ENCODE peak calls at places on chromosomes 5 and 9, in six cellular contexts. One of them, this sample, is unnamed.

GRCh38 chr5:159581502-159582249 is 251.4 kb upstream of the IL12B start:
- DNase-seq in activated CD8-positive, alpha-beta memory T cell treated with anti-CD3 and anti-CD28 coated beads for 1 hour: no peak
- DNase-seq in AG09319: peak; percentile 60
- DNase-seq in NCI-H82: peak; percentile 36
- DNase-seq in Peyer's patch: no peak
- DNase-seq in mesenchymal stem cell: peak; percentile 34
- DNase-seq in this sample: no peak

GRCh38 chr5:169697976-169698375 is 60.9 kb downstream of the DOCK2 start:
- DNase-seq in activated CD8-positive, alpha-beta memory T cell treated with anti-CD3 and anti-CD28 coated beads for 1 hour: no peak
- DNase-seq in NCI-H82: no peak
- DNase-seq in Peyer's patch: no peak
- DNase-seq in mesenchymal stem cell: no peak
- DNase-seq in AG09319: no peak
- DNase-seq in this sample: no peak

GRCh38 chr9:16202913-16203734 is 650.3 kb downstream of the CCDC171 start:
- DNase-seq in NCI-H82: no peak
- DNase-seq in mesenchymal stem cell: peak; percentile 88
- DNase-seq in activated CD8-positive, alpha-beta memory T cell treated with anti-CD3 and anti-CD28 coated beads for 1 hour: no peak
- DNase-seq in AG09319: peak; percentile 50
- DNase-seq in Peyer's patch: no peak
- DNase-seq in this sample: no peak

GRCh38 chr5:56670916-56671315 is 144.4 kb upstream of the MAP3K1 start:
- DNase-seq in mesenchymal stem cell: peak; percentile 42
- DNase-seq in NCI-H82: no peak
- DNase-seq in AG09319: no peak
- DNase-seq in activated CD8-positive, alpha-beta memory T cell treated with anti-CD3 and anti-CD28 coated beads for 1 hour: no peak
- DNase-seq in Peyer's patch: no peak
- DNase-seq in this sample: no peak

GRCh38 chr5:45643051-45643450 is 53.1 kb downstream of the HCN1 start:
- DNase-seq in activated CD8-positive, alpha-beta memory T cell treated with anti-CD3 and anti-CD28 coated beads for 1 hour: no peak
- DNase-seq in NCI-H82: peak; percentile 14
- DNase-seq in AG09319: no peak
- DNase-seq in Peyer's patch: no peak
- DNase-seq in mesenchymal stem cell: no peak
- DNase-seq in this sample: no peak

GRCh38 chr9:90970603-90971002 is 169.0 kb downstream of the SYK start:
- DNase-seq in mesenchymal stem cell: no peak
- DNase-seq in activated CD8-positive, alpha-beta memory T cell treated with anti-CD3 and anti-CD28 coated beads for 1 hour: no peak
- DNase-seq in Peyer's patch: no peak
- DNase-seq in NCI-H82: peak; percentile 7
- DNase-seq in AG09319: no peak
- DNase-seq in this sample: no peak

GRCh38 chr9:97848582-97849237 is 4.3 kb upstream of the FOXE1 start:
- DNase-seq in Peyer's patch: no peak
- DNase-seq in activated CD8-positive, alpha-beta memory T cell treated with anti-CD3 and anti-CD28 coated beads for 1 hour: no peak
- DNase-seq in NCI-H82: no peak
- DNase-seq in mesenchymal stem cell: no peak
- DNase-seq in AG09319: no peak
- DNase-seq in this sample: no peak

GRCh38 chr9:109378316-109378715 is 57.5 kb upstream of the EPB41L4B start:
- DNase-seq in mesenchymal stem cell: no peak
- DNase-seq in NCI-H82: no peak
- DNase-seq in AG09319: no peak
- DNase-seq in Peyer's patch: no peak
- DNase-seq in activated CD8-positive, alpha-beta memory T cell treated with anti-CD3 and anti-CD28 coated beads for 1 hour: no peak
- DNase-seq in this sample: no peak

GRCh38 chr9:74220327-74220726 is 276.8 kb upstream of the RORB start:
- DNase-seq in activated CD8-positive, alpha-beta memory T cell treated with anti-CD3 and anti-CD28 coated beads for 1 hour: no peak
- DNase-seq in NCI-H82: no peak
- DNase-seq in AG09319: no peak
- DNase-seq in mesenchymal stem cell: no peak
- DNase-seq in Peyer's patch: no peak
- DNase-seq in this sample: no peak

GRCh38 chr5:154740483-154740882 is 14.7 kb upstream of the LARP1 start:
- DNase-seq in NCI-H82: no peak
- DNase-seq in Peyer's patch: no peak
- DNase-seq in activated CD8-positive, alpha-beta memory T cell treated with anti-CD3 and anti-CD28 coated beads for 1 hour: no peak
- DNase-seq in AG09319: peak; percentile 58
- DNase-seq in mesenchymal stem cell: peak; percentile 74
- DNase-seq in this sample: no peak

GRCh38 chr5:85140471-85140870 is 755.8 kb upstream of the EDIL3 start:
- DNase-seq in activated CD8-positive, alpha-beta memory T cell treated with anti-CD3 and anti-CD28 coated beads for 1 hour: no peak
- DNase-seq in AG09319: no peak
- DNase-seq in NCI-H82: no peak
- DNase-seq in Peyer's patch: no peak
- DNase-seq in mesenchymal stem cell: peak; percentile 7
- DNase-seq in this sample: no peak

GRCh38 chr9:21983509-21983908 is 10.7 kb downstream of the CDKN2A start:
- DNase-seq in NCI-H82: no peak
- DNase-seq in mesenchymal stem cell: no peak
- DNase-seq in activated CD8-positive, alpha-beta memory T cell treated with anti-CD3 and anti-CD28 coated beads for 1 hour: no peak
- DNase-seq in AG09319: no peak
- DNase-seq in Peyer's patch: no peak
- DNase-seq in this sample: peak; percentile 1

GRCh38 chr5:152542741-152543140 is 137.7 kb upstream of the NMUR2 start:
- DNase-seq in activated CD8-positive, alpha-beta memory T cell treated with anti-CD3 and anti-CD28 coated beads for 1 hour: no peak
- DNase-seq in Peyer's patch: no peak
- DNase-seq in NCI-H82: no peak
- DNase-seq in AG09319: no peak
- DNase-seq in mesenchymal stem cell: peak; percentile 22
- DNase-seq in this sample: no peak

GRCh38 chr9:119257592-119257991 is 111.6 kb downstream of the BRINP1 start:
- DNase-seq in AG09319: no peak
- DNase-seq in activated CD8-positive, alpha-beta memory T cell treated with anti-CD3 and anti-CD28 coated beads for 1 hour: no peak
- DNase-seq in Peyer's patch: no peak
- DNase-seq in NCI-H82: no peak
- DNase-seq in mesenchymal stem cell: no peak
- DNase-seq in this sample: no peak

GRCh38 chr5:5017827-5018559 is 122.1 kb upstream of the ADAMTS16 start:
- DNase-seq in Peyer's patch: no peak
- DNase-seq in NCI-H82: no peak
- DNase-seq in AG09319: no peak
- DNase-seq in mesenchymal stem cell: no peak
- DNase-seq in activated CD8-positive, alpha-beta memory T cell treated with anti-CD3 and anti-CD28 coated beads for 1 hour: no peak
- DNase-seq in this sample: no peak

GRCh38 chr5:101306391-101307137 is 403.5 kb upstream of the ST8SIA4 start:
- DNase-seq in Peyer's patch: no peak
- DNase-seq in NCI-H82: peak; percentile 37
- DNase-seq in AG09319: no peak
- DNase-seq in mesenchymal stem cell: peak; percentile 45
- DNase-seq in activated CD8-positive, alpha-beta memory T cell treated with anti-CD3 and anti-CD28 coated beads for 1 hour: no peak
- DNase-seq in this sample: no peak

GRCh38 chr9:79577969-79578723 is 6.4 kb downstream of the TLE4 start:
- DNase-seq in mesenchymal stem cell: no peak
- DNase-seq in NCI-H82: peak; percentile 7
- DNase-seq in AG09319: peak; percentile 82
- DNase-seq in activated CD8-positive, alpha-beta memory T cell treated with anti-CD3 and anti-CD28 coated beads for 1 hour: no peak
- DNase-seq in Peyer's patch: no peak
- DNase-seq in this sample: no peak

GRCh38 chr5:113242481-113243348 is 192.1 kb downstream of the TSSK1B start:
- DNase-seq in Peyer's patch: no peak
- DNase-seq in NCI-H82: no peak
- DNase-seq in activated CD8-positive, alpha-beta memory T cell treated with anti-CD3 and anti-CD28 coated beads for 1 hour: no peak
- DNase-seq in mesenchymal stem cell: no peak
- DNase-seq in AG09319: no peak
- DNase-seq in this sample: no peak

GRCh38 chr9:101399641-101399965 is 952 bp downstream of the ZNF189 start:
- DNase-seq in mesenchymal stem cell: peak; percentile 25
- DNase-seq in Peyer's patch: no peak
- DNase-seq in AG09319: no peak
- DNase-seq in activated CD8-positive, alpha-beta memory T cell treated with anti-CD3 and anti-CD28 coated beads for 1 hour: no peak
- DNase-seq in NCI-H82: peak; percentile 22
- DNase-seq in this sample: no peak

GRCh38 chr9:119026120-119026519 is 343.1 kb downstream of the BRINP1 start:
- DNase-seq in Peyer's patch: no peak
- DNase-seq in mesenchymal stem cell: no peak
- DNase-seq in AG09319: no peak
- DNase-seq in activated CD8-positive, alpha-beta memory T cell treated with anti-CD3 and anti-CD28 coated beads for 1 hour: no peak
- DNase-seq in NCI-H82: peak; percentile 3
- DNase-seq in this sample: no peak

GRCh38 chr5:132446621-132447020 is 44.0 kb downstream of the IRF1 start:
- DNase-seq in Peyer's patch: no peak
- DNase-seq in mesenchymal stem cell: peak; percentile 77
- DNase-seq in AG09319: peak; percentile 76
- DNase-seq in activated CD8-positive, alpha-beta memory T cell treated with anti-CD3 and anti-CD28 coated beads for 1 hour: no peak
- DNase-seq in NCI-H82: no peak
- DNase-seq in this sample: no peak

GRCh38 chr5:32233220-32233695 is 59.1 kb upstream of the GOLPH3 start:
- DNase-seq in mesenchymal stem cell: no peak
- DNase-seq in Peyer's patch: no peak
- DNase-seq in AG09319: no peak
- DNase-seq in activated CD8-positive, alpha-beta memory T cell treated with anti-CD3 and anti-CD28 coated beads for 1 hour: no peak
- DNase-seq in NCI-H82: no peak
- DNase-seq in this sample: no peak

GRCh38 chr5:134138416-134139376 is 24.2 kb downstream of the TCF7 start:
- DNase-seq in NCI-H82: no peak
- DNase-seq in AG09319: no peak
- DNase-seq in mesenchymal stem cell: peak; percentile 54
- DNase-seq in Peyer's patch: no peak
- DNase-seq in activated CD8-positive, alpha-beta memory T cell treated with anti-CD3 and anti-CD28 coated beads for 1 hour: no peak
- DNase-seq in this sample: no peak

GRCh38 chr5:115243412-115243811 is 19.3 kb downstream of the PGGT1B start:
- DNase-seq in activated CD8-positive, alpha-beta memory T cell treated with anti-CD3 and anti-CD28 coated beads for 1 hour: no peak
- DNase-seq in mesenchymal stem cell: peak; percentile 10
- DNase-seq in AG09319: no peak
- DNase-seq in NCI-H82: no peak
- DNase-seq in Peyer's patch: no peak
- DNase-seq in this sample: no peak

GRCh38 chr5:5066276-5067186 is 73.6 kb upstream of the ADAMTS16 start:
- DNase-seq in activated CD8-positive, alpha-beta memory T cell treated with anti-CD3 and anti-CD28 coated beads for 1 hour: no peak
- DNase-seq in mesenchymal stem cell: no peak
- DNase-seq in NCI-H82: no peak
- DNase-seq in Peyer's patch: no peak
- DNase-seq in AG09319: no peak
- DNase-seq in this sample: no peak

GRCh38 chr9:88537743-88538055 is 2.7 kb downstream of the NXNL2 start:
- DNase-seq in mesenchymal stem cell: peak; percentile 96
- DNase-seq in NCI-H82: no peak
- DNase-seq in AG09319: peak; percentile 79
- DNase-seq in Peyer's patch: no peak
- DNase-seq in activated CD8-positive, alpha-beta memory T cell treated with anti-CD3 and anti-CD28 coated beads for 1 hour: no peak
- DNase-seq in this sample: peak; percentile 19

GRCh38 chr5:131945551-131945882 is at the start of gene MEIKIN:
- DNase-seq in Peyer's patch: no peak
- DNase-seq in NCI-H82: no peak
- DNase-seq in AG09319: no peak
- DNase-seq in activated CD8-positive, alpha-beta memory T cell treated with anti-CD3 and anti-CD28 coated beads for 1 hour: no peak
- DNase-seq in mesenchymal stem cell: no peak
- DNase-seq in this sample: no peak

GRCh38 chr5:109467058-109467457 is 57.3 kb upstream of the PJA2 start:
- DNase-seq in activated CD8-positive, alpha-beta memory T cell treated with anti-CD3 and anti-CD28 coated beads for 1 hour: no peak
- DNase-seq in Peyer's patch: no peak
- DNase-seq in NCI-H82: peak; percentile 19
- DNase-seq in mesenchymal stem cell: no peak
- DNase-seq in AG09319: no peak
- DNase-seq in this sample: no peak